ENCODE peak calls at places on chromosomes 5 and 9, in eight cellular contexts. One of them, this sample, is unnamed.

GRCh38 chr9:112180387-112180881 is 5.3 kb upstream of the SUSD1 start:
- DNase-seq in T follicular helper cell: no peak
- DNase-seq in activated T-cell treated with anti-CD3 and anti-CD28 coated beads, Interleukin-2, amount 50 U/mL, for 24 hours: no peak
- DNase-seq in amniotic stem cell: no peak
- DNase-seq in spleen: no peak
- DNase-seq in aorta: no peak
- DNase-seq in progenitor cell of endocrine pancreas: no peak
- DNase-seq in Peyer's patch: no peak
- DNase-seq in this sample: no peak

GRCh38 chr5:45521067-45521466 is 175.1 kb downstream of the HCN1 start:
- DNase-seq in amniotic stem cell: no peak
- DNase-seq in aorta: no peak
- DNase-seq in progenitor cell of endocrine pancreas: peak
- DNase-seq in spleen: no peak
- DNase-seq in T follicular helper cell: no peak
- DNase-seq in Peyer's patch: no peak
- DNase-seq in activated T-cell treated with anti-CD3 and anti-CD28 coated beads, Interleukin-2, amount 50 U/mL, for 24 hours: no peak
- DNase-seq in this sample: no peak

GRCh38 chr9:91857291-91857781 is 92.7 kb downstream of the ROR2 start:
- DNase-seq in spleen: peak
- DNase-seq in progenitor cell of endocrine pancreas: peak
- DNase-seq in T follicular helper cell: no peak
- DNase-seq in aorta: no peak
- DNase-seq in amniotic stem cell: no peak
- DNase-seq in activated T-cell treated with anti-CD3 and anti-CD28 coated beads, Interleukin-2, amount 50 U/mL, for 24 hours: no peak
- DNase-seq in Peyer's patch: no peak
- DNase-seq in this sample: no peak

GRCh38 chr9:133604856-133605255 is 4.3 kb downstream of the FAM163B start:
- DNase-seq in activated T-cell treated with anti-CD3 and anti-CD28 coated beads, Interleukin-2, amount 50 U/mL, for 24 hours: no peak
- DNase-seq in Peyer's patch: no peak
- DNase-seq in aorta: no peak
- DNase-seq in amniotic stem cell: no peak
- DNase-seq in spleen: no peak
- DNase-seq in T follicular helper cell: no peak
- DNase-seq in progenitor cell of endocrine pancreas: no peak
- DNase-seq in this sample: no peak

GRCh38 chr5:168737066-168737465 is 157.9 kb upstream of the PANK3 start:
- DNase-seq in activated T-cell treated with anti-CD3 and anti-CD28 coated beads, Interleukin-2, amount 50 U/mL, for 24 hours: no peak
- DNase-seq in amniotic stem cell: no peak
- DNase-seq in aorta: no peak
- DNase-seq in Peyer's patch: no peak
- DNase-seq in progenitor cell of endocrine pancreas: no peak
- DNase-seq in T follicular helper cell: no peak
- DNase-seq in spleen: no peak
- DNase-seq in this sample: peak

GRCh38 chr9:14347408-14348224 is 33.7 kb upstream of the NFIB start:
- DNase-seq in progenitor cell of endocrine pancreas: no peak
- DNase-seq in aorta: peak
- DNase-seq in Peyer's patch: no peak
- DNase-seq in T follicular helper cell: no peak
- DNase-seq in amniotic stem cell: no peak
- DNase-seq in activated T-cell treated with anti-CD3 and anti-CD28 coated beads, Interleukin-2, amount 50 U/mL, for 24 hours: no peak
- DNase-seq in spleen: no peak
- DNase-seq in this sample: peak

GRCh38 chr9:121839726-121840500 is 188.5 kb downstream of the DAB2IP start:
- DNase-seq in amniotic stem cell: no peak
- DNase-seq in aorta: no peak
- DNase-seq in activated T-cell treated with anti-CD3 and anti-CD28 coated beads, Interleukin-2, amount 50 U/mL, for 24 hours: no peak
- DNase-seq in T follicular helper cell: no peak
- DNase-seq in spleen: peak
- DNase-seq in progenitor cell of endocrine pancreas: no peak
- DNase-seq in Peyer's patch: peak
- DNase-seq in this sample: no peak

GRCh38 chr9:20884985-20885593 is 146.4 kb downstream of the HACD4 start:
- DNase-seq in activated T-cell treated with anti-CD3 and anti-CD28 coated beads, Interleukin-2, amount 50 U/mL, for 24 hours: peak
- DNase-seq in T follicular helper cell: peak
- DNase-seq in spleen: peak
- DNase-seq in Peyer's patch: peak
- DNase-seq in amniotic stem cell: no peak
- DNase-seq in progenitor cell of endocrine pancreas: peak
- DNase-seq in aorta: peak
- DNase-seq in this sample: no peak

GRCh38 chr5:141360685-141361084 is 891 bp downstream of the PCDHGB2 start:
- DNase-seq in activated T-cell treated with anti-CD3 and anti-CD28 coated beads, Interleukin-2, amount 50 U/mL, for 24 hours: no peak
- DNase-seq in Peyer's patch: no peak
- DNase-seq in progenitor cell of endocrine pancreas: no peak
- DNase-seq in T follicular helper cell: no peak
- DNase-seq in aorta: no peak
- DNase-seq in amniotic stem cell: no peak
- DNase-seq in spleen: no peak
- DNase-seq in this sample: no peak

GRCh38 chr5:76927961-76928360 is 24.9 kb upstream of the CRHBP start:
- DNase-seq in Peyer's patch: no peak
- DNase-seq in T follicular helper cell: no peak
- DNase-seq in amniotic stem cell: no peak
- DNase-seq in aorta: no peak
- DNase-seq in spleen: no peak
- DNase-seq in activated T-cell treated with anti-CD3 and anti-CD28 coated beads, Interleukin-2, amount 50 U/mL, for 24 hours: no peak
- DNase-seq in progenitor cell of endocrine pancreas: no peak
- DNase-seq in this sample: no peak

GRCh38 chr5:57832873-57833272 is 350.3 kb upstream of the ACTBL2 start:
- DNase-seq in Peyer's patch: no peak
- DNase-seq in T follicular helper cell: no peak
- DNase-seq in progenitor cell of endocrine pancreas: no peak
- DNase-seq in activated T-cell treated with anti-CD3 and anti-CD28 coated beads, Interleukin-2, amount 50 U/mL, for 24 hours: no peak
- DNase-seq in spleen: no peak
- DNase-seq in aorta: no peak
- DNase-seq in amniotic stem cell: no peak
- DNase-seq in this sample: no peak

GRCh38 chr5:139698461-139699146 is 50.5 kb downstream of the CXXC5 start:
- DNase-seq in activated T-cell treated with anti-CD3 and anti-CD28 coated beads, Interleukin-2, amount 50 U/mL, for 24 hours: no peak
- DNase-seq in amniotic stem cell: no peak
- DNase-seq in progenitor cell of endocrine pancreas: peak
- DNase-seq in Peyer's patch: peak
- DNase-seq in spleen: peak
- DNase-seq in T follicular helper cell: no peak
- DNase-seq in aorta: peak
- DNase-seq in this sample: no peak

GRCh38 chr5:79255786-79256557 is 20.0 kb downstream of the JMY start:
- DNase-seq in activated T-cell treated with anti-CD3 and anti-CD28 coated beads, Interleukin-2, amount 50 U/mL, for 24 hours: no peak
- DNase-seq in amniotic stem cell: no peak
- DNase-seq in progenitor cell of endocrine pancreas: peak
- DNase-seq in T follicular helper cell: no peak
- DNase-seq in Peyer's patch: no peak
- DNase-seq in spleen: no peak
- DNase-seq in aorta: no peak
- DNase-seq in this sample: no peak

GRCh38 chr5:133365738-133366137 is 246.6 kb downstream of the FSTL4 start:
- DNase-seq in spleen: no peak
- DNase-seq in amniotic stem cell: no peak
- DNase-seq in activated T-cell treated with anti-CD3 and anti-CD28 coated beads, Interleukin-2, amount 50 U/mL, for 24 hours: no peak
- DNase-seq in progenitor cell of endocrine pancreas: no peak
- DNase-seq in T follicular helper cell: no peak
- DNase-seq in Peyer's patch: no peak
- DNase-seq in aorta: no peak
- DNase-seq in this sample: no peak

GRCh38 chr5:140362875-140363630 is 3.1 kb downstream of the SLC4A9 start:
- DNase-seq in amniotic stem cell: no peak
- DNase-seq in aorta: peak
- DNase-seq in activated T-cell treated with anti-CD3 and anti-CD28 coated beads, Interleukin-2, amount 50 U/mL, for 24 hours: peak
- DNase-seq in Peyer's patch: peak
- DNase-seq in spleen: peak
- DNase-seq in progenitor cell of endocrine pancreas: peak
- DNase-seq in T follicular helper cell: peak
- DNase-seq in this sample: no peak

GRCh38 chr9:89646189-89646588 is 41.4 kb downstream of the GADD45G start:
- DNase-seq in T follicular helper cell: no peak
- DNase-seq in activated T-cell treated with anti-CD3 and anti-CD28 coated beads, Interleukin-2, amount 50 U/mL, for 24 hours: no peak
- DNase-seq in Peyer's patch: no peak
- DNase-seq in aorta: no peak
- DNase-seq in spleen: no peak
- DNase-seq in progenitor cell of endocrine pancreas: no peak
- DNase-seq in amniotic stem cell: no peak
- DNase-seq in this sample: no peak

GRCh38 chr5:59746261-59746765 is 147.2 kb downstream of the PDE4D start:
- DNase-seq in activated T-cell treated with anti-CD3 and anti-CD28 coated beads, Interleukin-2, amount 50 U/mL, for 24 hours: no peak
- DNase-seq in Peyer's patch: no peak
- DNase-seq in amniotic stem cell: no peak
- DNase-seq in progenitor cell of endocrine pancreas: no peak
- DNase-seq in T follicular helper cell: no peak
- DNase-seq in spleen: no peak
- DNase-seq in aorta: no peak
- DNase-seq in this sample: no peak

GRCh38 chr5:83711982-83712601 is 8.6 kb downstream of the HAPLN1 start:
- DNase-seq in activated T-cell treated with anti-CD3 and anti-CD28 coated beads, Interleukin-2, amount 50 U/mL, for 24 hours: no peak
- DNase-seq in spleen: no peak
- DNase-seq in Peyer's patch: peak
- DNase-seq in aorta: no peak
- DNase-seq in amniotic stem cell: no peak
- DNase-seq in progenitor cell of endocrine pancreas: peak
- DNase-seq in T follicular helper cell: no peak
- DNase-seq in this sample: no peak

GRCh38 chr5:38642194-38642987 is 85.9 kb upstream of the LIFR start:
- DNase-seq in amniotic stem cell: no peak
- DNase-seq in progenitor cell of endocrine pancreas: no peak
- DNase-seq in activated T-cell treated with anti-CD3 and anti-CD28 coated beads, Interleukin-2, amount 50 U/mL, for 24 hours: no peak
- DNase-seq in spleen: no peak
- DNase-seq in aorta: no peak
- DNase-seq in T follicular helper cell: no peak
- DNase-seq in Peyer's patch: no peak
- DNase-seq in this sample: no peak

GRCh38 chr5:123875444-123876264 is 363.7 kb downstream of the CSNK1G3 start:
- DNase-seq in amniotic stem cell: no peak
- DNase-seq in Peyer's patch: no peak
- DNase-seq in T follicular helper cell: no peak
- DNase-seq in activated T-cell treated with anti-CD3 and anti-CD28 coated beads, Interleukin-2, amount 50 U/mL, for 24 hours: no peak
- DNase-seq in aorta: no peak
- DNase-seq in spleen: no peak
- DNase-seq in progenitor cell of endocrine pancreas: no peak
- DNase-seq in this sample: no peak

GRCh38 chr5:93580387-93581100 is 475 bp downstream of the NR2F1-AS1 start:
- DNase-seq in aorta: no peak
- DNase-seq in Peyer's patch: no peak
- DNase-seq in progenitor cell of endocrine pancreas: no peak
- DNase-seq in T follicular helper cell: no peak
- DNase-seq in amniotic stem cell: no peak
- DNase-seq in activated T-cell treated with anti-CD3 and anti-CD28 coated beads, Interleukin-2, amount 50 U/mL, for 24 hours: peak
- DNase-seq in spleen: no peak
- DNase-seq in this sample: no peak

GRCh38 chr9:116151966-116152381 is 1.6 kb upstream of the PAPPA start:
- DNase-seq in progenitor cell of endocrine pancreas: no peak
- DNase-seq in activated T-cell treated with anti-CD3 and anti-CD28 coated beads, Interleukin-2, amount 50 U/mL, for 24 hours: no peak
- DNase-seq in spleen: no peak
- DNase-seq in amniotic stem cell: peak
- DNase-seq in Peyer's patch: no peak
- DNase-seq in T follicular helper cell: no peak
- DNase-seq in aorta: no peak
- DNase-seq in this sample: no peak

GRCh38 chr5:166551384-166551783 is 1740.1 kb upstream of the WWC1 start:
- DNase-seq in activated T-cell treated with anti-CD3 and anti-CD28 coated beads, Interleukin-2, amount 50 U/mL, for 24 hours: no peak
- DNase-seq in amniotic stem cell: no peak
- DNase-seq in spleen: no peak
- DNase-seq in T follicular helper cell: no peak
- DNase-seq in aorta: no peak
- DNase-seq in progenitor cell of endocrine pancreas: no peak
- DNase-seq in Peyer's patch: no peak
- DNase-seq in this sample: no peak

This sample was measured in RWPE2.